ENCODE peak calls at places on chromosomes 3 and 15, in seven cellular contexts. M is heart right ventricle, V is Peyer's patch, Z is nephron progenitor cell, K is body of pancreas, F is psoas muscle, B is lower leg skin. A is an unnamed sample.

GRCh38 chr15:86919581-86919980 is 839.9 kb downstream of the AGBL1 start:
- DNase-seq in K (no peak), M (no peak), V (no peak), Z (no peak), B (no peak), F (no peak), A (no peak)

GRCh38 chr15:77225641-77226040 is 154.7 kb upstream of the TSPAN3 start:
- DNase-seq in F (no peak), Z (no peak), B (no peak), M (no peak), V (no peak), K (no peak), A (no peak)

GRCh38 chr15:89165677-89166076 is 55.7 kb downstream of the RLBP1 start:
- DNase-seq in F (no peak), M (no peak), V (no peak), K (no peak), Z (no peak), B (no peak), A (no peak)

GRCh38 chr15:39713846-39714245 is 68.8 kb downstream of the FSIP1 start:
- DNase-seq in V (no peak), B (no peak), M (no peak), K (no peak), F (no peak), Z (no peak), A (no peak)

GRCh38 chr3:156865732-156866131 is 39.6 kb downstream of the LEKR1 start:
- DNase-seq in V (no peak), M (no peak), Z (no peak), B (no peak), K (no peak), F (no peak), A (no peak)

GRCh38 chr3:153633407-153633806 is 471.4 kb downstream of the RAP2B start:
- DNase-seq in F (no peak), M (no peak), K (no peak), Z (no peak), V (no peak), B (no peak), A (no peak)

GRCh38 chr15:95629503-95630168 is 700.9 kb upstream of the NR2F2 start:
- DNase-seq in K (no peak), Z (no peak), F (no peak), M (no peak), B (no peak), V (no peak), A (no peak)

GRCh38 chr3:115245899-115246298 is 98.8 kb upstream of the ZBTB20 start:
- DNase-seq in Z (no peak), M (no peak), K (no peak), B (no peak), F (no peak), V (no peak), A (no peak)

GRCh38 chr15:95853350-95853749 is 477.1 kb upstream of the NR2F2 start:
- DNase-seq in V (no peak), K (no peak), M (no peak), Z (no peak), F (no peak), B (no peak), A (no peak)

GRCh38 chr15:34737379-34737928 is 17.3 kb downstream of the GJD2 start:
- DNase-seq in M (no peak), Z (no peak), V (no peak), F (no peak), B (no peak), K (no peak), A (no peak)

GRCh38 chr3:21751891-21752290 is 881 bp upstream of the ZNF385D start:
- DNase-seq in M (no peak), K (no peak), V (no peak), F (no peak), Z (no peak), B (no peak), A (no peak)

GRCh38 chr3:55879901-55880331 is 392.8 kb upstream of the WNT5A start:
- DNase-seq in K (no peak), V (no peak), F (no peak), M (no peak), B (no peak), Z (no peak), A (no peak)

GRCh38 chr3:57079221-57079831 is 18.9 kb downstream of the SPATA12 start:
- DNase-seq in B (peak), V (no peak), K (peak), M (peak), F (peak), Z (peak), A (peak)

GRCh38 chr3:33954956-33955355 is 156.5 kb downstream of the PDCD6IP start:
- DNase-seq in M (no peak), B (no peak), Z (no peak), F (no peak), V (no peak), K (no peak), A (no peak)
- TF ChIP-seq CTCF in M (no peak), B (no peak), Z (peak), F (no peak), V (no peak), K (no peak), A (no peak)

GRCh38 chr3:79018671-79019136 is 749.1 kb downstream of the ROBO1 start:
- DNase-seq in V (no peak), F (peak), Z (peak), M (peak), K (peak), B (peak), A (peak)
- TF ChIP-seq CTCF in V (no peak), F (no peak), Z (no peak), M (peak), K (no peak), B (no peak), A (no peak)

GRCh38 chr15:65916664-65917406 is 47.5 kb downstream of the RAB11A start:
- DNase-seq in V (peak), Z (peak), B (peak), K (peak), M (peak), F (peak), A (no peak)
- TF ChIP-seq CTCF in V (peak), Z (peak), B (no peak), K (peak), M (peak), F (peak), A (peak)

GRCh38 chr15:49038382-49038781 is 7.9 kb downstream of the SECISBP2L start:
- DNase-seq in Z (no peak), M (no peak), F (no peak), B (no peak), V (no peak), K (no peak), A (no peak)

GRCh38 chr15:49032601-49033145 is 13.6 kb downstream of the SECISBP2L start:
- DNase-seq in K (no peak), B (no peak), M (no peak), Z (no peak), V (no peak), F (no peak), A (no peak)

GRCh38 chr15:49037546-49037940 is 8.7 kb downstream of the SECISBP2L start:
- DNase-seq in F (no peak), K (no peak), Z (no peak), M (no peak), B (no peak), V (no peak), A (no peak)

GRCh38 chr15:49036650-49037545 is 9.3 kb downstream of the SECISBP2L start:
- DNase-seq in Z (no peak), V (no peak), K (no peak), F (no peak), M (no peak), B (no peak), A (no peak)

DNA sequence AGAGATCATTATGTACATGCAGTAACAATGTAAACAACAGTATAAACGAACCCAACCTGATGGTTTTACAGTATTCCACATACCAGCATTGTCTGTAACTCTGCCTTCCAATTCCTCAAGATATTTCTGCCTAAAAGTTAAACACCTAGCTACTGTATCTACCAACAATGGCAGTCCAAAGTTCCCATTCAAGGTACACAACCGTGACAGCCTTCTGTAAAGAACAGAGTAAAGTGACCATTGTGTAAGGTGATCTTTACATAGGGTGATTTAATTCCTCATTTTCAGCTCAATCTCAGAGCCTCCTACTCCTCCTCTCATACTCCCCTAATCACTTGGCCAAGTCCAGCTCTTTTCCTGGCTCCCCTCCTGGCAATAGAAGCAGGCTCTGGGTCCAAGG is 10.4 kb downstream of the SECISBP2L start:
- DNase-seq in M (no peak), V (no peak), Z (no peak), K (no peak), B (no peak), F (no peak), A (no peak)
- TF ChIP-seq CTCF in M (no peak), V (no peak), Z (no peak), K (no peak), B (no peak), F (no peak), A (no peak)

GRCh38 chr3:164393171-164393570 is 685.1 kb downstream of the SI start:
- DNase-seq in M (no peak), V (no peak), K (no peak), Z (no peak), F (no peak), B (no peak), A (no peak)
- TF ChIP-seq CTCF in M (no peak), V (no peak), K (no peak), Z (no peak), F (no peak), B (no peak), A (no peak)

DNA sequence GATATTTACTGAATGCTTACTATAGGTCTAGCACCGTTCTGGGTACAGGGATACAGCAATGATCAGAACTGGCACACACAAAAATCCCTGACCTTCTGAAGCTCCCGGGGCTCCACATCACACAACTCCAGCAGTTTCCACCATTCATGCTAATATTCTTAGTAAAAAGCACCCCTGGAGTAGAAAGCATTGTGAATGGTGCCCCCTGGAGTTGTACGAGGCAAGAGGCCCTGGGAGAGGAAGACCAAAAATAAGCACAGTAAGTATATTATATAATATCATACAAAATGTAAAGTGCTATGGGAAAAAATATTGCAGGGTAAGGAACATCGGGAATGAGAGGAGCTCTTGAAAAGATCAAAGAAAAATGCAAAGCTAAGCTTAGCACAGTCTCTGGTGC is 790 bp upstream of the SRGAP3 start:
- DNase-seq in F (no peak), K (no peak), B (no peak), V (no peak), Z (no peak), M (no peak), A (no peak)
- TF ChIP-seq CTCF in F (peak), K (no peak), B (no peak), V (no peak), Z (peak), M (peak), A (no peak)

GRCh38 chr3:171563298-171563697 is 103.1 kb upstream of the TNIK start:
- DNase-seq in M (no peak), B (no peak), K (no peak), F (no peak), Z (no peak), V (no peak), A (no peak)
- TF ChIP-seq CTCF in M (peak), B (no peak), K (no peak), F (no peak), Z (no peak), V (no peak), A (no peak)

DNA sequence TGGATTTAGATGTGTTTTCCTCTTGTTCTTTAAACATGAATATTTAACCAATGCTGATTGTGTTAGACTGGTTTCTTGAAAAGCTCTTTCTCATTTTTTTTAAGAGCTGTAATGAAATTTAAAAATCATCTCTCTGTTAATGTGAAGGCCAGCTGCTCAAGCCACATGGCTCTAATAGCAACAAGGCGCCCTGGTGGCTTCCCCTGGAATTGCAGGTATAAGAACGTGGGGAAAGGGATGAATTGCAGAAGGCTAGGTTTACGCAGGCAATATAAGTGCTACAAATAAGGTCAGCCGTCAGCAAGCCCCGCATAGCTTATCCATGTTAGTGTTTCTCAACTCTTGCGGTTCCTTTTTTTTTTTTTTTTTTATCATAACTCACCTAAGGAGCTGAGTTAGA is 108.5 kb downstream of the SAMMSON start:
- DNase-seq in V (no peak), M (no peak), B (no peak), Z (peak), K (peak), F (no peak), A (peak)
- TF ChIP-seq CTCF in V (peak), M (peak), B (no peak), Z (peak), K (peak), F (no peak), A (peak)

GRCh38 chr3:19070325-19070724 is 78.0 kb upstream of the KCNH8 start:
- DNase-seq in B (no peak), K (no peak), V (no peak), F (no peak), Z (no peak), M (no peak), A (no peak)

GRCh38 chr3:19063936-19064335 is 84.4 kb upstream of the KCNH8 start:
- DNase-seq in K (no peak), B (no peak), Z (no peak), F (no peak), M (no peak), V (no peak), A (no peak)

GRCh38 chr3:19060404-19060803 is 87.9 kb upstream of the KCNH8 start:
- DNase-seq in Z (no peak), B (no peak), M (no peak), F (no peak), V (no peak), K (no peak), A (no peak)

GRCh38 chr3:19065027-19065426 is 83.3 kb upstream of the KCNH8 start:
- DNase-seq in V (no peak), M (no peak), K (no peak), Z (no peak), B (no peak), F (no peak), A (no peak)
- TF ChIP-seq CTCF in V (peak), M (peak), K (peak), Z (peak), B (no peak), F (peak), A (peak)

A was measured in colonic mucosa.